ENCODE peak calls at places on chromosomes 11 and 22, in eight cellular contexts. Z is aorta, B is BE2C, S is DND-41, U is spleen, L is ovary, R is transverse colon, X is cardiac muscle cell. H is an unnamed sample. For H3K27me3, the result is how much of the 10 kb centered on the place peaks cover.

GRCh38 chr11:117717485-117718314 is 79.3 kb downstream of the DSCAML1 start:
- DNase-seq in U (no peak), L (no peak), Z (no peak), S (no peak), R (peak), B (peak), X (peak), H (no peak)

GRCh38 chr11:8934735-8935478 is 2.2 kb upstream of the C11orf16 start:
- DNase-seq in B (no peak), X (no peak), U (no peak), L (no peak), R (no peak), S (no peak), Z (no peak), H (no peak)

GRCh38 chr22:30717331-30717921 is 22.8 kb downstream of the OSBP2 start:
- DNase-seq in S (no peak), R (no peak), Z (no peak), B (no peak), L (no peak), X (no peak), U (no peak), H (no peak)

GRCh38 chr11:88469828-88470227 is 132.3 kb upstream of the CTSC start:
- DNase-seq in S (no peak), L (no peak), Z (no peak), B (no peak), X (no peak), U (no peak), R (no peak), H (no peak)

GRCh38 chr11:39236916-39237315 is 2222.5 kb downstream of the LRRC4C start:
- DNase-seq in L (no peak), X (no peak), Z (no peak), U (no peak), R (no peak), B (no peak), S (no peak), H (no peak)

GRCh38 chr11:58958500-58958899 is 19.2 kb downstream of the GLYATL1 start:
- DNase-seq in L (no peak), Z (no peak), R (peak), X (peak), U (peak), B (peak), S (peak), H (peak)

GRCh38 chr11:18768472-18768901 is 23.1 kb downstream of the PTPN5 start:
- DNase-seq in U (peak), R (no peak), B (no peak), S (no peak), L (no peak), X (no peak), Z (no peak), H (no peak)

GRCh38 chr11:110778351-110778750 is 66.1 kb upstream of the ARHGAP20 start:
- DNase-seq in R (no peak), X (no peak), U (no peak), L (no peak), S (no peak), Z (no peak), B (no peak), H (no peak)

GRCh38 chr11:123302751-123303195 is 107.7 kb upstream of the CLMP start:
- DNase-seq in R (no peak), Z (no peak), L (no peak), S (no peak), U (no peak), B (no peak), X (no peak), H (no peak)

GRCh38 chr11:68963779-68964178 is 17.0 kb downstream of the MRGPRD start:
- DNase-seq in L (no peak), S (no peak), X (no peak), Z (no peak), R (peak), B (no peak), U (no peak), H (no peak)

GRCh38 chr11:8247312-8247711 is 16.4 kb downstream of the LMO1 start:
- DNase-seq in X (no peak), L (no peak), R (peak), B (no peak), U (peak), Z (peak), S (peak), H (peak)

GRCh38 chr11:12692238-12693074 is 18.2 kb downstream of the TEAD1 start:
- DNase-seq in U (no peak), X (peak), S (no peak), Z (peak), B (peak), R (peak), L (peak), H (peak)

GRCh38 chr11:11808992-11809583 is 32.7 kb upstream of the USP47 start:
- DNase-seq in S (no peak), U (no peak), R (no peak), B (no peak), L (no peak), Z (no peak), X (no peak), H (no peak)

GRCh38 chr22:34004058-34004457 is 83.8 kb upstream of the LARGE1 start:
- DNase-seq in Z (no peak), L (no peak), B (no peak), U (no peak), X (no peak), S (no peak), R (no peak), H (peak)

GRCh38 chr11:104352036-104352435 is 188.1 kb upstream of the PDGFD start:
- DNase-seq in S (no peak), Z (no peak), B (no peak), L (no peak), U (no peak), R (no peak), X (no peak), H (no peak)

GRCh38 chr11:92667446-92668165 is 301.8 kb upstream of the MTNR1B start:
- DNase-seq in L (no peak), S (no peak), R (no peak), X (no peak), B (no peak), Z (no peak), U (no peak), H (no peak)

GRCh38 chr11:68191661-68192579 is 21.2 kb downstream of the KMT5B start:
- DNase-seq in R (no peak), L (no peak), S (no peak), Z (no peak), B (no peak), X (no peak), U (no peak), H (no peak)

GRCh38 chr11:92867913-92868619 is 101.4 kb upstream of the MTNR1B start:
- DNase-seq in U (no peak), Z (no peak), X (no peak), B (no peak), L (no peak), S (no peak), R (no peak), H (no peak)

GRCh38 chr11:35083181-35084061 is 55.5 kb upstream of the CD44 start:
- DNase-seq in Z (peak), X (no peak), B (no peak), S (no peak), L (peak), U (peak), R (peak), H (no peak)

GRCh38 chr11:129895126-129896041 is at the start of gene NFRKB:
- DNase-seq in S (peak), U (peak), L (peak), Z (peak), X (peak), R (peak), B (peak), H (peak)

GRCh38 chr11:57640068-57640800 is 9.5 kb downstream of the YPEL4 start:
- DNase-seq in X (no peak), U (no peak), S (no peak), R (no peak), B (no peak), Z (no peak), L (no peak), H (no peak)
- H3K4me3 ChIP-seq in X (peak), U (peak), S (no peak), R (no peak), B (no peak), Z (no peak), L (peak), H (no peak)

GRCh38 chr22:48152154-48152775 is 1389.8 kb downstream of the TBC1D22A start:
- DNase-seq in S (no peak), X (no peak), R (no peak), B (no peak), L (no peak), Z (no peak), U (no peak), H (no peak)
- H3K27me3 ChIP-seq in S (under half), X (under half), R (under half), B (under half), L (under half), Z (under half), U (under half), H (under half)

DNA sequence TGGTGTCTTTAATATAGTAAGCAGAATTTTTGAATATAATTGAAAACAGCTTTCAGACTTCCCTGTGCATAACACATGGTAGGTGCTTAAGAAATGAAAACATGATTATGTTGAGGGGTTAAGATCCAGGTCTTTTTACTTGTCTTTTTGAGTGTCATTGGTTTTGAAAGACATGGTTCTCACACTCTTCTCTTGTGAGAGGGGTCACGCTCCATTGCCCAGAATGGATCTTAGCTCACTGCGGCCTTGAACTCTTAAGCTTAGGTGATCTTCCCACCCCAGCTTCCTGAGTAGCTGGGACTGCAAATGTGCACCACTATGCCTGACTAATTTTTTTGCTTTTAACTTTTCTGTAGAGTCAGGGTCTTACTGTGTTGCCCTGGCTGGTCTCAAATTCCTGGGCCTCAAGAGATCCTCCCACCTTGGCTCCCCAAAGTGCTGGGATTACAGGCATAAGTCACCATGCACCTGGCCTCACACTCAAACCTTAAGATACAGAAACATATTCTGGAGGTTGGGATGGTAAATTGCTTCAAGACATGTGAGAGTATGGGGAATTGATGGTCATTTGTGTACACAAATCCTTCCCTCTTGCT is 1.4 kb downstream of the SPCS2 start:
- DNase-seq in L (no peak), X (no peak), U (no peak), R (no peak), S (no peak), Z (no peak), B (no peak), H (no peak)
- H3K4me3 ChIP-seq in L (peak), X (peak), U (peak), R (no peak), S (peak), Z (peak), B (peak), H (peak)

GRCh38 chr22:39508393-39508792 is 6.3 kb downstream of the MIEF1 start:
- DNase-seq in S (no peak), Z (no peak), L (no peak), R (no peak), U (no peak), X (no peak), B (no peak), H (no peak)

GRCh38 chr22:39513791-39514190 is 6.6 kb upstream of the ATF4 start:
- DNase-seq in Z (no peak), X (no peak), S (no peak), R (no peak), L (no peak), B (no peak), U (no peak), H (peak)

GRCh38 chr22:39512026-39512425 is 8.3 kb upstream of the ATF4 start:
- DNase-seq in X (no peak), R (no peak), L (no peak), S (no peak), B (no peak), U (no peak), Z (no peak), H (no peak)

GRCh38 chr22:39511226-39511625 is 9.1 kb upstream of the ATF4 start:
- DNase-seq in Z (no peak), S (no peak), X (no peak), U (no peak), L (no peak), R (no peak), B (no peak), H (no peak)

GRCh38 chr22:39510529-39511149 is 8.5 kb downstream of the MIEF1 start:
- DNase-seq in X (no peak), R (no peak), U (no peak), L (no peak), Z (no peak), S (no peak), B (no peak), H (no peak)
- H3K27me3 ChIP-seq in X (under half), R (under half), U (under half), L (under half), Z (under half), S (under half), B (under half), H (under half)

GRCh38 chr11:66677599-66678375 is at the start of gene RBM4B:
- DNase-seq in R (peak), X (peak), S (peak), Z (peak), B (peak), L (peak), U (peak), H (peak)

GRCh38 chr11:66674964-66675602 is 2.6 kb downstream of the RBM4B start:
- DNase-seq in L (no peak), B (no peak), Z (no peak), U (no peak), X (no peak), R (no peak), S (no peak), H (no peak)

GRCh38 chr11:66680966-66681645 is 3.4 kb upstream of the RBM4B start:
- DNase-seq in S (no peak), U (peak), L (no peak), X (no peak), R (no peak), Z (no peak), B (no peak), H (no peak)

GRCh38 chr11:66676279-66676919 is 1.3 kb downstream of the RBM4B start:
- DNase-seq in U (peak), X (no peak), S (no peak), R (no peak), Z (no peak), L (no peak), B (no peak), H (no peak)

DNA sequence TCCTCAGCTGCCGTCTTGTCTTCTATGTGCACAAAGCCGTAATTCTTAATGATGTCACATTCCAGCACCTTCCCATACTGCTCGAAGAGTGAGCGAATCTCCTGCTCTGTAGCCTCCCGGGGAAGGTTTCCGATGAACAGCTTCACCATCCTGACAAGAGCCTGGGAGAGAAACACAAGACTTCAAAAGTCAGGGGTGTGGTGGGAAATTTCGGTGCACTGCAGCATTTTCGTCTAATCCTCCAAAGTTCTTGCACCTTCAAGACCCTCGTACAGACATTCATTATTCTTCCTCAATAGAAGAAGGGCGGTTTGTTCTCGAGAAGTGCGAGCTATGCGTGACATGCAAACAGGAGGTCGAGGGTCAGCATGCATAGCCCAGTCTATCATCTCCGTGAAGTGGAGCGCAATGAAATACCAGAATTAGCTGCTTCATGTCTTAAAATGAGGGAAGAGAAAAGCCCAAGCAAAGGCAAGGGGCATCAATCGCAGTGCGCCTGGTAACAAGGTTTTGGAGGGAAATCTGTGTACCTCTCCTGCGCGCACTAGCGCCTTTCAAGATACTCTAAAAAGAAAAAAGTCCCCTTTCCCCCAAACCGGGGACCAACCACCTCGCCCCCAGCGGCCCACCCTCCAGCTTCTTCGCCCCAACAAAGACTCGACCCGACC is 622 bp downstream of the RBM4B start:
- DNase-seq in X (no peak), S (no peak), L (no peak), R (no peak), Z (no peak), B (no peak), U (peak), H (no peak)
- H3K4me3 ChIP-seq in X (peak), S (peak), L (peak), R (peak), Z (peak), B (peak), U (peak), H (peak)

GRCh38 chr11:2524446-2525165 is 79.8 kb downstream of the KCNQ1 start:
- DNase-seq in S (no peak), B (peak), X (no peak), Z (peak), L (no peak), U (peak), R (peak), H (no peak)

GRCh38 chr11:2522636-2523255 is 77.9 kb downstream of the KCNQ1 start:
- DNase-seq in L (no peak), B (peak), Z (peak), X (no peak), R (peak), U (peak), S (peak), H (peak)

GRCh38 chr11:2525166-2525861 is 80.5 kb downstream of the KCNQ1 start:
- DNase-seq in Z (peak), X (no peak), S (no peak), B (peak), U (peak), L (no peak), R (peak), H (peak)

GRCh38 chr11:2521681-2522630 is 77.1 kb downstream of the KCNQ1 start:
- DNase-seq in X (no peak), R (peak), U (peak), S (peak), B (peak), L (no peak), Z (peak), H (no peak)

GRCh38 chr11:2523821-2524391 is 79.1 kb downstream of the KCNQ1 start:
- DNase-seq in B (peak), X (no peak), R (peak), S (peak), Z (peak), U (peak), L (no peak), H (no peak)
- H3K27me3 ChIP-seq in B (under half), X (under half), R (under half), S (under half), Z (under half), U (under half), L (under half), H (under half)

GRCh38 chr11:1693327-1694063 is 3.5 kb upstream of the KRTAP5-6 start:
- DNase-seq in X (peak), Z (peak), U (peak), L (peak), S (peak), R (peak), B (peak), H (peak)
- H3K4me3 ChIP-seq in X (peak), Z (no peak), U (no peak), L (peak), S (peak), R (peak), B (peak), H (peak)

GRCh38 chr22:43859176-43859575 is 3.1 kb downstream of the SULT4A1 start:
- DNase-seq in R (no peak), Z (no peak), B (no peak), L (no peak), S (no peak), U (peak), X (no peak), H (no peak)
- H3K27me3 ChIP-seq in R (under half), Z (under half), B (under half), L (under half), S (under half), U (half or more), X (under half), H (under half)